ENCODE peak calls at places on chromosomes 5 and 9, in nine cellular contexts. One of them, this sample, is unnamed.

GRCh38 chr5:55278778-55279177 is 28.7 kb downstream of the DHX29 start:
- DNase-seq in neural progenitor cell: no peak
- DNase-seq in IMR-90: peak
- DNase-seq in AG04450: no peak
- DNase-seq in iPS DF 6.9: no peak
- DNase-seq in H1: no peak
- DNase-seq in OCI-LY7: no peak
- DNase-seq in tibial artery: no peak
- DNase-seq in body of pancreas: no peak
- DNase-seq in this sample: no peak

GRCh38 chr5:36950586-36951457 is 74.3 kb downstream of the NIPBL start:
- DNase-seq in OCI-LY7: no peak
- DNase-seq in AG04450: peak
- DNase-seq in IMR-90: peak
- DNase-seq in neural progenitor cell: no peak
- DNase-seq in iPS DF 6.9: no peak
- DNase-seq in tibial artery: no peak
- DNase-seq in body of pancreas: no peak
- DNase-seq in H1: no peak
- DNase-seq in this sample: no peak

GRCh38 chr5:126561908-126562307 is 33.1 kb downstream of the ALDH7A1 start:
- DNase-seq in neural progenitor cell: no peak
- DNase-seq in H1: no peak
- DNase-seq in OCI-LY7: peak
- DNase-seq in tibial artery: no peak
- DNase-seq in AG04450: no peak
- DNase-seq in IMR-90: peak
- DNase-seq in iPS DF 6.9: no peak
- DNase-seq in body of pancreas: no peak
- DNase-seq in this sample: no peak

GRCh38 chr5:38414348-38414747 is 142.1 kb downstream of the LIFR start:
- DNase-seq in H1: no peak
- DNase-seq in tibial artery: no peak
- DNase-seq in IMR-90: peak
- DNase-seq in OCI-LY7: no peak
- DNase-seq in AG04450: no peak
- DNase-seq in iPS DF 6.9: no peak
- DNase-seq in body of pancreas: no peak
- DNase-seq in neural progenitor cell: no peak
- DNase-seq in this sample: no peak

GRCh38 chr5:34898258-34898895 is 16.9 kb downstream of the RAD1 start:
- DNase-seq in AG04450: peak
- DNase-seq in iPS DF 6.9: peak
- DNase-seq in body of pancreas: peak
- DNase-seq in H1: peak
- DNase-seq in neural progenitor cell: peak
- DNase-seq in tibial artery: peak
- DNase-seq in IMR-90: peak
- DNase-seq in OCI-LY7: peak
- DNase-seq in this sample: peak

GRCh38 chr5:32642276-32643002 is 57.1 kb downstream of the SUB1 start:
- DNase-seq in iPS DF 6.9: no peak
- DNase-seq in body of pancreas: no peak
- DNase-seq in AG04450: no peak
- DNase-seq in tibial artery: no peak
- DNase-seq in neural progenitor cell: no peak
- DNase-seq in IMR-90: peak
- DNase-seq in H1: no peak
- DNase-seq in OCI-LY7: no peak
- DNase-seq in this sample: no peak

GRCh38 chr5:172632346-172633092 is 8.5 kb upstream of the NEURL1B start:
- DNase-seq in body of pancreas: no peak
- DNase-seq in iPS DF 6.9: no peak
- DNase-seq in H1: no peak
- DNase-seq in AG04450: no peak
- DNase-seq in tibial artery: peak
- DNase-seq in neural progenitor cell: no peak
- DNase-seq in IMR-90: no peak
- DNase-seq in OCI-LY7: no peak
- DNase-seq in this sample: no peak

GRCh38 chr9:23492126-23493002 is 333.7 kb downstream of the ELAVL2 start:
- DNase-seq in iPS DF 6.9: peak
- DNase-seq in AG04450: no peak
- DNase-seq in tibial artery: no peak
- DNase-seq in body of pancreas: no peak
- DNase-seq in H1: peak
- DNase-seq in neural progenitor cell: peak
- DNase-seq in IMR-90: peak
- DNase-seq in OCI-LY7: peak
- DNase-seq in this sample: peak

GRCh38 chr5:131328536-131329186 is 64.8 kb downstream of the CDC42SE2 start:
- DNase-seq in IMR-90: peak
- DNase-seq in OCI-LY7: no peak
- DNase-seq in neural progenitor cell: no peak
- DNase-seq in body of pancreas: no peak
- DNase-seq in AG04450: peak
- DNase-seq in iPS DF 6.9: no peak
- DNase-seq in H1: no peak
- DNase-seq in tibial artery: no peak
- DNase-seq in this sample: peak

GRCh38 chr5:149895416-149896345 is 48.9 kb downstream of the PDE6A start:
- DNase-seq in IMR-90: peak
- DNase-seq in iPS DF 6.9: no peak
- DNase-seq in body of pancreas: no peak
- DNase-seq in neural progenitor cell: no peak
- DNase-seq in AG04450: no peak
- DNase-seq in H1: no peak
- DNase-seq in OCI-LY7: no peak
- DNase-seq in tibial artery: no peak
- DNase-seq in this sample: no peak

GRCh38 chr5:151382576-151382975 is 35.2 kb upstream of the SLC36A2 start:
- DNase-seq in iPS DF 6.9: no peak
- DNase-seq in neural progenitor cell: no peak
- DNase-seq in IMR-90: no peak
- DNase-seq in tibial artery: no peak
- DNase-seq in OCI-LY7: no peak
- DNase-seq in H1: no peak
- DNase-seq in body of pancreas: no peak
- DNase-seq in AG04450: no peak
- DNase-seq in this sample: no peak

GRCh38 chr5:43037929-43038510 is 2.1 kb downstream of the ANXA2R start:
- DNase-seq in tibial artery: no peak
- DNase-seq in body of pancreas: no peak
- DNase-seq in iPS DF 6.9: no peak
- DNase-seq in OCI-LY7: peak
- DNase-seq in H1: no peak
- DNase-seq in neural progenitor cell: peak
- DNase-seq in IMR-90: peak
- DNase-seq in AG04450: no peak
- DNase-seq in this sample: no peak

GRCh38 chr9:111298831-111299603 is 31.0 kb downstream of the OR2K2 start:
- DNase-seq in AG04450: peak
- DNase-seq in H1: no peak
- DNase-seq in neural progenitor cell: peak
- DNase-seq in body of pancreas: peak
- DNase-seq in iPS DF 6.9: peak
- DNase-seq in OCI-LY7: peak
- DNase-seq in tibial artery: peak
- DNase-seq in IMR-90: peak
- DNase-seq in this sample: peak

DNA sequence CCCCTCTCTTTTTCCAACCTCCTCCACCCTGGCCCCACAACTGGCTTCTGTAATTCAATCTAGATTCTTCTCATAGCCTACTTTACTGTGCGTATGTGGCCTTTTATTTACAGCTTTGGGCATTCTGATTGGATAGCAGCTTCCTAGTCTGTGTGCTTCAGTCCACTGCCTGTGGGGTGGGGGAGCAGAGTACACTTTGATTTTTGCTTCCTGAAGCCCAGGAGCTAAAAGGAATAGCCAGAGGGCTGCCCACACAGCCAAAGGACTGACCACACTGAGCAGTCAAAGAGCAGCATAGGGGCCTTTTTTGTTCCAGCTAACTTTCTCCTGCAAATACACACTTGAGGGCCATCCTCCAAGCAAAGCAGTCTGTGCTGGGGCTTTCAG is 30.5 kb downstream of the RUSC2 start:
- DNase-seq in AG04450: no peak
- DNase-seq in body of pancreas: no peak
- DNase-seq in neural progenitor cell: no peak
- DNase-seq in H1: no peak
- DNase-seq in tibial artery: no peak
- DNase-seq in IMR-90: peak
- DNase-seq in iPS DF 6.9: no peak
- DNase-seq in OCI-LY7: no peak
- DNase-seq in this sample: no peak
- H3K4me3 ChIP-seq in AG04450: peak
- H3K4me3 ChIP-seq in body of pancreas: no peak
- H3K4me3 ChIP-seq in neural progenitor cell: no peak
- H3K4me3 ChIP-seq in H1: no peak
- H3K4me3 ChIP-seq in tibial artery: no peak
- H3K4me3 ChIP-seq in IMR-90: peak
- H3K4me3 ChIP-seq in iPS DF 6.9: no peak
- H3K4me3 ChIP-seq in OCI-LY7: no peak
- H3K4me3 ChIP-seq in this sample: no peak

DNA sequence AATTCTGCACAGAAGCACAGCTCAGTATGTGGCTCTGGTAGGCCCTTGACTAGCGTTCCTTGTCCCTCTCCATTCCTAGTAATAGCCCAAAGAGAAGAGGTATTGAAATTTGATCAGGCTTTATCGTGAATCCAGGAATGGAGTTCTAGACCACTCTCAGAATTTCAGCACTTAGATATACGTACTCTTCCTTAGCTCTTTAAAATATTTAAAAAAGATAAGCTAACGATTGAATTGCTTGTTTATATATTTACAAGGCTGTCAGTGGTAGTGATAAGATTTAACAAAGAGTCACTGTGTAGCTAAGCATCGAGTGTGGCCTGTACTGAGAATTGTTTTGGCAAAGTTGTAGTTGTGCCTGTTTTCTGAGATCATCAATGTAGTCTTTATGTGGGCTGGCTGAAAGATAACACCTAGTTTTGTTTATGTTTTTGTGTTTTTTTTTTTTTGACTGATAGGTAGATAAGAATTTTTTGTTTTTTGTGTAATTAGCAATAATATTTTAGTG is 2.5 kb downstream of the KIAA1958 start:
- DNase-seq in tibial artery: no peak
- DNase-seq in body of pancreas: no peak
- DNase-seq in iPS DF 6.9: no peak
- DNase-seq in H1: no peak
- DNase-seq in AG04450: no peak
- DNase-seq in IMR-90: no peak
- DNase-seq in neural progenitor cell: peak
- DNase-seq in OCI-LY7: no peak
- DNase-seq in this sample: no peak
- H3K4me3 ChIP-seq in tibial artery: no peak
- H3K4me3 ChIP-seq in body of pancreas: no peak
- H3K4me3 ChIP-seq in iPS DF 6.9: no peak
- H3K4me3 ChIP-seq in H1: no peak
- H3K4me3 ChIP-seq in AG04450: no peak
- H3K4me3 ChIP-seq in IMR-90: no peak
- H3K4me3 ChIP-seq in neural progenitor cell: peak
- H3K4me3 ChIP-seq in OCI-LY7: peak
- H3K4me3 ChIP-seq in this sample: no peak

GRCh38 chr9:95057121-95057520 is 260.4 kb downstream of the FANCC start:
- DNase-seq in H1: no peak
- DNase-seq in OCI-LY7: no peak
- DNase-seq in IMR-90: peak
- DNase-seq in tibial artery: no peak
- DNase-seq in iPS DF 6.9: no peak
- DNase-seq in AG04450: peak
- DNase-seq in body of pancreas: no peak
- DNase-seq in neural progenitor cell: no peak
- DNase-seq in this sample: no peak

GRCh38 chr9:95058121-95058785 is 259.3 kb downstream of the FANCC start:
- DNase-seq in iPS DF 6.9: no peak
- DNase-seq in IMR-90: no peak
- DNase-seq in tibial artery: no peak
- DNase-seq in body of pancreas: no peak
- DNase-seq in OCI-LY7: no peak
- DNase-seq in H1: no peak
- DNase-seq in neural progenitor cell: no peak
- DNase-seq in AG04450: no peak
- DNase-seq in this sample: no peak

GRCh38 chr9:95060246-95060645 is 257.3 kb downstream of the FANCC start:
- DNase-seq in IMR-90: no peak
- DNase-seq in iPS DF 6.9: no peak
- DNase-seq in tibial artery: no peak
- DNase-seq in OCI-LY7: no peak
- DNase-seq in neural progenitor cell: no peak
- DNase-seq in H1: no peak
- DNase-seq in body of pancreas: no peak
- DNase-seq in AG04450: no peak
- DNase-seq in this sample: no peak

GRCh38 chr9:95060916-95061315 is 256.6 kb downstream of the FANCC start:
- DNase-seq in tibial artery: no peak
- DNase-seq in OCI-LY7: no peak
- DNase-seq in body of pancreas: no peak
- DNase-seq in neural progenitor cell: no peak
- DNase-seq in iPS DF 6.9: no peak
- DNase-seq in H1: no peak
- DNase-seq in AG04450: no peak
- DNase-seq in IMR-90: no peak
- DNase-seq in this sample: no peak

DNA sequence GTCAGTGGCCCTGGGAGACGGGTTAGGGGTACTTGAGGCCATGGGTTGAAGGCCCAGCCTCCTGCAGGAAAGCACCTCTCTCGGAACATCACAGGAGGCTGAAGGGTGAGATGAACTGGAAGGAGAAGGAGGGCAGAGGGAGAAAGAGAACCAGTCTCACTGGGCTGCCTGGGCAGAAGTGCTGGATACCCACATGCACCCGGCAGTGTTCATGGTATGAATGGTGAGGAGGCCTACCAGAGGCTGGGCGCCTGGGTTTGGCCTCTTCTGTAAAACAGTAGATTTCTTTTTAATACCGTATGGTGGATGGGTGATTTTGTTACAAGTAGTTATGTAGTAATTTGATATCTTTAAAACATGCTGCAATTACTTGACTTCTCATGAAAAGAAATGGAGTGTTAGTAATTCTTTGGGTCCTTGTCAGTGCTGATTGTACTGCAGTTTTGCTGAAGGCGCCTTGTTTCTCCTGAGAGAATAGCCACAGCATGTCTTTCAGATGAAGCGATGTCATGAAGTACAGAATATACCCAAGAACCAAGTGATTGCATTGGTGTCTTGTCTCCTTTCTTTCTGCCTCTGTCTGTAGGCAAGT is 258.6 kb downstream of the FANCC start:
- DNase-seq in IMR-90: peak
- DNase-seq in tibial artery: no peak
- DNase-seq in H1: no peak
- DNase-seq in body of pancreas: no peak
- DNase-seq in AG04450: no peak
- DNase-seq in OCI-LY7: no peak
- DNase-seq in neural progenitor cell: no peak
- DNase-seq in iPS DF 6.9: no peak
- DNase-seq in this sample: no peak
- H3K4me3 ChIP-seq in IMR-90: no peak
- H3K4me3 ChIP-seq in tibial artery: peak
- H3K4me3 ChIP-seq in H1: no peak
- H3K4me3 ChIP-seq in body of pancreas: no peak
- H3K4me3 ChIP-seq in AG04450: no peak
- H3K4me3 ChIP-seq in OCI-LY7: no peak
- H3K4me3 ChIP-seq in neural progenitor cell: no peak
- H3K4me3 ChIP-seq in iPS DF 6.9: no peak
- H3K4me3 ChIP-seq in this sample: no peak

GRCh38 chr9:105696219-105696793 is 2.0 kb downstream of the TMEM38B start:
- DNase-seq in H1: no peak
- DNase-seq in body of pancreas: no peak
- DNase-seq in OCI-LY7: no peak
- DNase-seq in iPS DF 6.9: no peak
- DNase-seq in IMR-90: no peak
- DNase-seq in neural progenitor cell: no peak
- DNase-seq in AG04450: no peak
- DNase-seq in tibial artery: no peak
- DNase-seq in this sample: no peak
- H3K4me3 ChIP-seq in H1: no peak
- H3K4me3 ChIP-seq in body of pancreas: no peak
- H3K4me3 ChIP-seq in OCI-LY7: no peak
- H3K4me3 ChIP-seq in iPS DF 6.9: no peak
- H3K4me3 ChIP-seq in IMR-90: no peak
- H3K4me3 ChIP-seq in neural progenitor cell: no peak
- H3K4me3 ChIP-seq in AG04450: no peak
- H3K4me3 ChIP-seq in tibial artery: no peak
- H3K4me3 ChIP-seq in this sample: no peak